ENCODE peak calls at places on chromosomes 1 and 21, in seven cellular contexts. G is SW 1271; M is activated CD8-positive, alpha-beta memory T cell treated with anti-CD3 and anti-CD28 coated beads, Interleukin-2, amount 50 U/mL, for 48 hours; A is NCI-H2029; X is EL; N is kidney epithelial cell; L is activated T-helper 1 cell treated with Interleukin-2 at 50 U/mL for 16 hours. C is an unnamed sample.

GRCh38 chr1:54318415-54318814 is 87.8 kb downstream of the SSBP3 start:
- DNase-seq in G (no peak), M (no peak), A (no peak), X (no peak), N (no peak), L (no peak), C (no peak)

GRCh38 chr1:155598842-155599331 is 11.1 kb upstream of the MSTO1 start:
- DNase-seq in G (no peak), M (no peak), A (no peak), X (peak), N (peak), L (no peak), C (peak)

GRCh38 chr1:8520483-8520966 is 202.6 kb downstream of the SLC45A1 start:
- DNase-seq in G (no peak), M (no peak), A (no peak), X (no peak), N (no peak), L (no peak), C (no peak)

GRCh38 chr1:19651141-19651737 is 7.1 kb downstream of the NBL1 start:
- DNase-seq in G (no peak), M (peak), A (no peak), X (peak), N (no peak), L (no peak), C (peak)

GRCh38 chr1:197464039-197464438 is 196.0 kb downstream of the CRB1 start:
- DNase-seq in G (no peak), M (no peak), A (no peak), X (peak), N (no peak), L (no peak), C (peak)

GRCh38 chr1:26015358-26015757 is 6.2 kb upstream of the EXTL1 start:
- DNase-seq in G (no peak), M (no peak), A (no peak), X (peak), N (no peak), L (no peak), C (no peak)

GRCh38 chr1:46749921-46750404 is 31.0 kb upstream of the EFCAB14 start:
- DNase-seq in G (no peak), M (no peak), A (no peak), X (no peak), N (no peak), L (no peak), C (no peak)

GRCh38 chr1:150973258-150973825 is 1.3 kb downstream of the CERS2 start:
- DNase-seq in G (no peak), M (peak), A (no peak), X (peak), N (no peak), L (no peak), C (peak)

GRCh38 chr1:227428803-227429202 is 110.5 kb upstream of the CDC42BPA start:
- DNase-seq in G (no peak), M (no peak), A (peak), X (peak), N (peak), L (no peak), C (peak)

GRCh38 chr21:43664358-43664757 is 5.0 kb downstream of the RRP1B start:
- DNase-seq in G (no peak), M (no peak), A (no peak), X (no peak), N (no peak), L (no peak), C (no peak)

GRCh38 chr1:221503268-221503667 is 238.6 kb downstream of the DUSP10 start:
- DNase-seq in G (no peak), M (no peak), A (no peak), X (no peak), N (no peak), L (no peak), C (peak)

GRCh38 chr1:79369091-79369490 is 362.6 kb upstream of the ADGRL4 start:
- DNase-seq in G (no peak), M (no peak), A (no peak), X (no peak), N (no peak), L (no peak), C (no peak)

GRCh38 chr1:228938248-228938891 is 203.1 kb downstream of the RHOU start:
- DNase-seq in G (no peak), M (peak), A (peak), X (no peak), N (no peak), L (no peak), C (no peak)

GRCh38 chr1:1421147-1421906 is at the start of gene ANKRD65:
- DNase-seq in G (no peak), M (no peak), A (no peak), X (no peak), N (no peak), L (no peak), C (no peak)

GRCh38 chr21:34807881-34808568 is 139.2 kb downstream of the CLIC6 start:
- DNase-seq in G (peak), M (peak), A (no peak), X (peak), N (peak), L (peak), C (peak)

GRCh38 chr1:38489844-38490270 is 369.7 kb downstream of the RRAGC start:
- DNase-seq in G (no peak), M (peak), A (peak), X (peak), N (no peak), L (peak), C (peak)